ENCODE peak calls at places on chromosome 7, in nine cellular contexts. H, D, E, O, N, X, W, Y and R are unnamed samples.

GRCh38 chr7:17415955-17416354 is 117.5 kb downstream of the AHR start:
- DNase-seq in D (no peak), N (no peak), H (peak), X (no peak), E (no peak), Y (no peak), O (no peak), W (no peak), R (no peak)

GRCh38 chr7:128004623-128005022 is 26.6 kb downstream of the LRRC4 start:
- DNase-seq in X (no peak), Y (no peak), H (no peak), D (no peak), W (peak), N (no peak), O (no peak), E (no peak), R (no peak)

GRCh38 chr7:68706291-68706690 is 892.0 kb upstream of the AUTS2 start:
- DNase-seq in H (peak), X (no peak), N (no peak), W (no peak), D (no peak), E (no peak), Y (no peak), O (peak), R (no peak)

GRCh38 chr7:130872756-130873448 is 138.9 kb upstream of the KLF14 start:
- DNase-seq in E (no peak), N (no peak), Y (no peak), D (no peak), W (no peak), O (peak), H (no peak), X (no peak), R (no peak)

GRCh38 chr7:30760514-30761213 is 8.7 kb downstream of the INMT start:
- DNase-seq in X (no peak), O (no peak), E (no peak), D (no peak), Y (no peak), W (no peak), H (no peak), N (no peak), R (no peak)

GRCh38 chr7:141685285-141686035 is 16.5 kb downstream of the DENND11 start:
- DNase-seq in E (no peak), X (no peak), W (no peak), D (no peak), H (peak), Y (no peak), O (no peak), N (no peak), R (no peak)

GRCh38 chr7:105013283-105013817 is 655 bp upstream of the KMT2E start:
- DNase-seq in X (peak), O (peak), N (peak), E (peak), D (peak), W (peak), Y (peak), H (peak), R (peak)

GRCh38 chr7:38368191-38368605 is 94.8 kb upstream of the TARP start:
- DNase-seq in N (peak), Y (peak), X (peak), E (peak), H (peak), O (peak), W (peak), D (peak), R (no peak)

GRCh38 chr7:100951172-100951571 is 1.8 kb downstream of the MUC3A start:
- DNase-seq in X (no peak), N (no peak), O (no peak), E (no peak), Y (no peak), H (no peak), W (no peak), D (peak), R (no peak)

GRCh38 chr7:1192171-1192676 is 32.2 kb upstream of the ZFAND2A start:
- DNase-seq in X (peak), W (no peak), O (peak), E (no peak), N (peak), D (no peak), Y (no peak), H (peak), R (no peak)

GRCh38 chr7:55641811-55642210 is 69.5 kb upstream of the VOPP1 start:
- DNase-seq in Y (no peak), W (peak), D (no peak), O (no peak), E (no peak), N (peak), X (no peak), H (no peak), R (no peak)

GRCh38 chr7:13433946-13434345 is 555.5 kb downstream of the ETV1 start:
- DNase-seq in O (no peak), H (no peak), W (no peak), N (no peak), Y (no peak), X (no peak), E (no peak), D (no peak), R (no peak)

GRCh38 chr7:132650498-132650897 is 74.2 kb upstream of the PLXNA4 start:
- DNase-seq in O (peak), Y (no peak), D (no peak), N (no peak), W (no peak), X (no peak), H (peak), E (no peak), R (no peak)

GRCh38 chr7:99139031-99139430 is 4.9 kb downstream of the SMURF1 start:
- DNase-seq in E (no peak), W (no peak), X (no peak), D (no peak), Y (no peak), N (no peak), H (no peak), O (peak), R (no peak)

GRCh38 chr7:99709260-99709659 is 25.7 kb downstream of the CYP3A7 start:
- DNase-seq in N (no peak), W (no peak), Y (no peak), X (no peak), H (no peak), E (no peak), D (no peak), O (no peak), R (no peak)

GRCh38 chr7:99514050-99514449 is 9.6 kb downstream of the ZKSCAN5 start:
- DNase-seq in E (no peak), H (no peak), W (no peak), O (peak), X (no peak), Y (no peak), N (no peak), D (no peak), R (no peak)

GRCh38 chr7:29035044-29035740 is 77.1 kb upstream of the TRIL start:
- DNase-seq in X (no peak), O (peak), H (peak), Y (peak), N (peak), W (no peak), D (no peak), E (no peak), R (no peak)

GRCh38 chr7:149209518-149210269 is 14.3 kb downstream of the ZNF282 start:
- DNase-seq in H (peak), N (peak), X (no peak), D (peak), O (peak), W (peak), E (peak), Y (peak), R (no peak)

GRCh38 chr7:121397832-121398231 is 1.7 kb upstream of the FAM3C start:
- DNase-seq in E (no peak), X (no peak), O (no peak), H (no peak), D (no peak), N (no peak), Y (no peak), W (no peak), R (no peak)

GRCh38 chr7:100467638-100468373 is 3.7 kb upstream of the SPACDR start:
- DNase-seq in W (no peak), X (no peak), N (no peak), Y (no peak), H (no peak), E (no peak), D (no peak), O (no peak), R (no peak)

GRCh38 chr7:128904381-128905197 is 5.9 kb downstream of the KCP start:
- DNase-seq in H (peak), X (no peak), D (peak), E (peak), O (peak), Y (peak), W (peak), N (peak), R (peak)

GRCh38 chr7:153301908-153302307 is 542.4 kb downstream of the ACTR3B start:
- DNase-seq in D (no peak), E (no peak), H (no peak), O (no peak), N (no peak), X (no peak), Y (no peak), W (no peak), R (no peak)

GRCh38 chr7:30926323-30926722 is 14.7 kb downstream of the AQP1 start:
- DNase-seq in E (no peak), X (no peak), W (no peak), H (no peak), Y (no peak), N (peak), O (no peak), D (peak), R (peak)

GRCh38 chr7:98877146-98877545 is 1.2 kb upstream of the TRRAP start:
- DNase-seq in N (no peak), H (no peak), O (no peak), E (no peak), W (no peak), Y (no peak), X (no peak), D (no peak), R (no peak)

GRCh38 chr7:114627231-114627630 is 212.6 kb downstream of the FOXP2 start:
- DNase-seq in H (no peak), O (no peak), W (no peak), D (no peak), Y (no peak), X (no peak), E (no peak), N (no peak), R (no peak)

GRCh38 chr7:73520673-73521635 is 1.1 kb downstream of the BAZ1B start:
- DNase-seq in X (no peak), W (peak), H (peak), Y (no peak), O (peak), N (peak), E (no peak), D (peak), R (no peak)

GRCh38 chr7:140915948-140916555 is 8.7 kb downstream of the BRAF start:
- DNase-seq in X (no peak), W (no peak), O (no peak), N (no peak), Y (no peak), D (no peak), H (no peak), E (no peak), R (no peak)

GRCh38 chr7:137992042-137992737 is 9.7 kb downstream of the CREB3L2 start:
- DNase-seq in N (peak), D (peak), Y (no peak), X (no peak), O (peak), E (no peak), H (peak), W (no peak), R (no peak)

GRCh38 chr7:2681954-2682799 is 5.8 kb upstream of the AMZ1 start:
- DNase-seq in D (no peak), N (no peak), O (no peak), H (no peak), X (no peak), E (no peak), Y (no peak), W (no peak), R (no peak)

GRCh38 chr7:27174077-27175004 is at the start of gene HOXA10:
- DNase-seq in Y (no peak), H (no peak), N (peak), D (no peak), X (no peak), W (no peak), E (no peak), O (peak), R (peak)

GRCh38 chr7:132455306-132455705 is 121.0 kb downstream of the PLXNA4 start:
- DNase-seq in Y (no peak), D (no peak), H (no peak), O (no peak), X (no peak), W (no peak), N (no peak), E (peak), R (no peak)

GRCh38 chr7:151940048-151940845 is 16.0 kb upstream of the GALNTL5 start:
- DNase-seq in D (no peak), X (no peak), Y (no peak), N (no peak), H (peak), E (no peak), W (no peak), O (peak), R (no peak)

GRCh38 chr7:44486693-44487092 is 3.8 kb downstream of the NUDCD3 start:
- DNase-seq in E (no peak), W (no peak), Y (no peak), N (peak), O (peak), H (no peak), D (no peak), X (no peak), R (no peak)

GRCh38 chr7:131108212-131108980 is 219.3 kb upstream of the MKLN1 start:
- DNase-seq in H (peak), O (peak), Y (no peak), D (no peak), E (peak), X (peak), N (no peak), W (peak), R (no peak)

GRCh38 chr7:1855396-1856160 is 185.5 kb downstream of the ELFN1 start:
- DNase-seq in H (no peak), N (no peak), Y (no peak), X (peak), E (no peak), D (no peak), W (no peak), O (no peak), R (no peak)

GRCh38 chr7:66877577-66878300 is 43.3 kb upstream of the TMEM248 start:
- DNase-seq in X (no peak), Y (no peak), D (no peak), O (peak), H (peak), N (no peak), E (no peak), W (peak), R (no peak)

GRCh38 chr7:127683776-127684681 is 32.0 kb downstream of the SND1 start:
- DNase-seq in N (peak), H (peak), X (no peak), Y (no peak), E (no peak), D (no peak), W (peak), O (peak), R (no peak)

GRCh38 chr7:85887133-85887532 is 700.3 kb upstream of the SEMA3D start:
- DNase-seq in W (no peak), X (no peak), O (no peak), Y (no peak), E (no peak), H (no peak), D (no peak), N (no peak), R (no peak)

DNA sequence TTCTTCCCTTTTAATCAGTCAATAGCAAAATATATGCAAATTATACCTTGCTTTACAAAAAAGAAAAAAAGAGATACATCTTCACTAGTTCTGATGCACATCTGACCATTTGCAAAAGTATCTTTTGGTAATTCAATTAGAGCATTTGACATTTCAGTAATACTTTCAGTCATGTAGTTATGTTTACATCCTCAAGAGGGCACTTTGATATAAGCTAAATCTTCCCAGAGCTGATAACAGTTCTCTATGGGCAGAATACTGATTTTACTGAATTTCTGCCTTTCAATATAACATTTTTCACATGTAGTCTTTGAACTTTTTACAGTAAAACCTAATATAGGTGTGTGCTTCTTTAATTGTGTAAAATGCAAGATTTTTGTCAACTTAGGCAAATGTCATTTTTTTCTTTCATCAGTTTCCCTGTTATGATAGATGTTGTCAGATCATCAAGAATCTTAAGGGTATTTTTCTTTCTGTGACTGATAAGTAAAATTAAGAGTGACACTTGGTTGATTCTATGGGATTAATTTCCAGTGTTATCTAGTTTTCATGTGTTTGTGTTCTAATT is 703.5 kb upstream of the SEMA3D start:
- DNase-seq in D (peak), W (peak), E (no peak), O (peak), N (peak), H (peak), X (no peak), Y (peak), R (no peak)
- TF ChIP-seq CTCF in D (no peak), W (peak), E (no peak), O (peak), N (peak), H (peak), X (peak), Y (peak), R (no peak)

GRCh38 chr7:119908948-119909347 is 364.0 kb upstream of the KCND2 start:
- DNase-seq in H (no peak), N (no peak), W (no peak), X (no peak), E (no peak), D (no peak), Y (no peak), O (no peak), R (no peak)
- H3K4me3 ChIP-seq in H (no peak), N (no peak), W (no peak), X (no peak), E (no peak), D (no peak), Y (no peak), O (no peak), R (no peak)

DNA sequence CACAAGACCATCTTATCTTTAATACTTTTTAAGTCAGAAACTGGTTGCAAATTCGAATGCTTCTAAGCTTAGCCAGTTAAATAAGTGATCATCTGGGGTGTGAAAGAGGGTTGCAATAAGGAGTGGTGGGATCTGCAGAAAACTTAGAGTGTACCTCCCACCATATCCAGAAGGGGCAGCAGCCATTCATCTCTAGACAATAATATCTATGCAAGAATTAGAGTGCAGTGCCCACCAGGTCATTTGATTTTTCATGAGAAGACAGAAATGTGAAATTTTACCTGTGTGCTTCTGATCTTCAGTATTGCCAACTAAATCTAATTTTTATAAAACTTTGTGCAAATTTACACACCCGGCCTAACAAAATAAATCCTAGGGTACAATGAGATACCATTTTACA is 127.2 kb upstream of the SP4 start:
- DNase-seq in N (no peak), Y (peak), D (peak), X (no peak), E (no peak), W (peak), H (no peak), O (no peak), R (no peak)
- TF ChIP-seq CTCF in N (peak), Y (peak), D (peak), X (no peak), E (peak), W (peak), H (no peak), O (no peak), R (no peak)

GRCh38 chr7:122738937-122739336 is 36.2 kb upstream of the RNF148 start:
- DNase-seq in X (no peak), O (no peak), E (no peak), D (no peak), Y (no peak), N (no peak), W (no peak), H (no peak), R (no peak)

GRCh38 chr7:122736183-122736582 is 33.5 kb upstream of the RNF148 start:
- DNase-seq in H (no peak), E (no peak), D (no peak), X (no peak), Y (no peak), O (peak), N (no peak), W (no peak), R (no peak)
- H3K4me3 ChIP-seq in H (no peak), E (no peak), D (no peak), X (no peak), Y (no peak), O (no peak), N (no peak), W (no peak), R (no peak)

GRCh38 chr7:106978425-106979386 is 65.8 kb upstream of the PRKAR2B start:
- DNase-seq in Y (no peak), N (no peak), X (no peak), W (no peak), E (no peak), H (no peak), D (peak), O (no peak), R (no peak)
- TF ChIP-seq CTCF in Y (peak), N (no peak), X (no peak), W (peak), E (no peak), H (peak), D (peak), O (no peak), R (no peak)

GRCh38 chr7:143210541-143210940 is 11.3 kb upstream of the TAS2R40 start:
- DNase-seq in X (no peak), W (no peak), D (no peak), N (no peak), E (no peak), Y (no peak), O (peak), H (no peak), R (no peak)

GRCh38 chr7:143202161-143202560 is 18.9 kb downstream of the TAS2R39 start:
- DNase-seq in Y (no peak), O (no peak), X (no peak), W (no peak), N (no peak), E (no peak), H (no peak), D (no peak), R (no peak)

GRCh38 chr7:143205560-143206293 is 16.1 kb upstream of the TAS2R40 start:
- DNase-seq in W (peak), H (no peak), Y (no peak), O (no peak), E (peak), N (no peak), D (no peak), X (no peak), R (peak)
- H3K4me3 ChIP-seq in W (peak), H (no peak), Y (no peak), O (no peak), E (peak), N (no peak), D (no peak), X (no peak), R (no peak)

DNA sequence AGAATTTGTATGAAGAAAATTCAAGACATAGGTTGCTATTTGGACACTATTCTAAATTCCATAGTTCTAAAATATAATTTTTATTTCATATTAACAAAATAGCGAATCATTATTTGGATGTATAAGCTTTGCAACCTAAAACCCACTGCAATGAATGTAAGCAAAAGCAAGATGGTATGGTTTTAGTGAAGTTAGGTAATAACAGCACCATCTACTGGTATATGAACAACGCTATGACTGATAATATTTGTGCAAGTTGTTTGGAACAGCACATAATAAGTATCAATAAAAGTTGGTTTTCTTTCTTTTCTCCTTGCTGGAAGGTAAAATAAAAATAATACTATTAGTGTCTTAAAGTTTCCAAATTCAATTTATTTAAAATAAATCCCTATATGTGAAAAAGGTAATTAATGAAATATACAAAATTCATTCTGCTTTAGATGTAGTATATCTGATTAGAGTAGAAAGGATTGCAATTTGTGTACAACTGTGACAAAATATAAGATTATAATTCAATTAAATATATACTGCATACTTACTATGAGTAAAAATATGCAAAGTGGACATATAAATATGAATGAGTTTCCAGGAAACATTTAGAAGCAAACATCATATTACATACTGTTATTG is 79.0 kb upstream of the LSM8 start:
- DNase-seq in X (no peak), W (peak), H (peak), Y (peak), D (peak), N (peak), E (no peak), O (peak), R (no peak)
- TF ChIP-seq CTCF in X (peak), W (peak), H (peak), Y (peak), D (peak), N (peak), E (no peak), O (peak), R (no peak)